ENCODE peak calls at places on chromosome 17, in five cellular contexts. One of them, this sample, is unnamed.

GRCh38 chr17:59814685-59815084 is 78.1 kb downstream of the TUBD1 start:
- DNase-seq in endothelial cell of umbilical vein: no peak
- DNase-seq in A549: no peak
- DNase-seq in K562: no peak
- DNase-seq in GM12878: no peak
- DNase-seq in this sample: no peak

GRCh38 chr17:42818379-42818778 is 5.7 kb downstream of the BECN1 start:
- DNase-seq in endothelial cell of umbilical vein: no peak
- DNase-seq in A549: no peak
- DNase-seq in K562: no peak
- DNase-seq in GM12878: no peak
- DNase-seq in this sample: no peak

GRCh38 chr17:55264273-55264639 is 504 bp upstream of the HLF start:
- DNase-seq in endothelial cell of umbilical vein: no peak
- DNase-seq in A549: no peak
- DNase-seq in K562: no peak
- DNase-seq in GM12878: no peak
- DNase-seq in this sample: no peak

GRCh38 chr17:82851381-82851780 is 11.6 kb upstream of the ZNF750 start:
- DNase-seq in endothelial cell of umbilical vein: no peak
- DNase-seq in A549: no peak
- DNase-seq in K562: no peak
- DNase-seq in GM12878: no peak
- DNase-seq in this sample: no peak

GRCh38 chr17:6064855-6065254 is 5.3 kb upstream of the WSCD1 start:
- DNase-seq in endothelial cell of umbilical vein: no peak
- DNase-seq in A549: no peak
- DNase-seq in K562: no peak
- DNase-seq in GM12878: no peak
- DNase-seq in this sample: no peak

GRCh38 chr17:45409659-45410076 is 23.0 kb downstream of the ARHGAP27 start:
- DNase-seq in endothelial cell of umbilical vein: no peak
- DNase-seq in A549: no peak
- DNase-seq in K562: no peak
- DNase-seq in GM12878: no peak
- DNase-seq in this sample: no peak

GRCh38 chr17:50593321-50593720 is 32.8 kb downstream of the CACNA1G start:
- DNase-seq in endothelial cell of umbilical vein: no peak
- DNase-seq in A549: no peak
- DNase-seq in K562: no peak
- DNase-seq in GM12878: no peak
- DNase-seq in this sample: no peak

GRCh38 chr17:71765437-71765836 is 355.4 kb upstream of the SOX9 start:
- DNase-seq in endothelial cell of umbilical vein: no peak
- DNase-seq in A549: no peak
- DNase-seq in K562: no peak
- DNase-seq in GM12878: no peak
- DNase-seq in this sample: no peak

GRCh38 chr17:64687376-64687775 is 25.3 kb upstream of the SMURF2 start:
- DNase-seq in endothelial cell of umbilical vein: no peak
- DNase-seq in A549: no peak
- DNase-seq in K562: no peak
- DNase-seq in GM12878: no peak
- DNase-seq in this sample: no peak

GRCh38 chr17:58593121-58593520 is 78.7 kb upstream of the MTMR4 start:
- DNase-seq in endothelial cell of umbilical vein: no peak
- DNase-seq in A549: no peak
- DNase-seq in K562: no peak
- DNase-seq in GM12878: no peak
- DNase-seq in this sample: no peak

GRCh38 chr17:30454635-30455034 is 22.6 kb upstream of the GOSR1 start:
- DNase-seq in endothelial cell of umbilical vein: no peak
- DNase-seq in A549: no peak
- DNase-seq in K562: no peak
- DNase-seq in GM12878: no peak
- DNase-seq in this sample: peak

GRCh38 chr17:63390090-63390489 is 56.0 kb downstream of the CYB561 start:
- DNase-seq in endothelial cell of umbilical vein: no peak
- DNase-seq in A549: no peak
- DNase-seq in K562: no peak
- DNase-seq in GM12878: no peak
- DNase-seq in this sample: no peak

GRCh38 chr17:66450008-66450856 is 147.8 kb downstream of the PRKCA start:
- DNase-seq in endothelial cell of umbilical vein: no peak
- DNase-seq in A549: no peak
- DNase-seq in K562: no peak
- DNase-seq in GM12878: no peak
- DNase-seq in this sample: no peak

GRCh38 chr17:14125518-14126125 is 56.3 kb downstream of the COX10 start:
- DNase-seq in endothelial cell of umbilical vein: no peak
- DNase-seq in A549: no peak
- DNase-seq in K562: no peak
- DNase-seq in GM12878: no peak
- DNase-seq in this sample: no peak

GRCh38 chr17:73062726-73063125 is 29.8 kb downstream of the SLC39A11 start:
- DNase-seq in endothelial cell of umbilical vein: no peak
- DNase-seq in A549: no peak
- DNase-seq in K562: no peak
- DNase-seq in GM12878: no peak
- DNase-seq in this sample: no peak

GRCh38 chr17:9115446-9116265 is 94.3 kb downstream of the NTN1 start:
- DNase-seq in endothelial cell of umbilical vein: peak
- DNase-seq in A549: peak
- DNase-seq in K562: no peak
- DNase-seq in GM12878: no peak
- DNase-seq in this sample: peak
- TF ChIP-seq CTCF in endothelial cell of umbilical vein: no peak
- TF ChIP-seq CTCF in A549: peak
- TF ChIP-seq CTCF in K562: no peak
- TF ChIP-seq CTCF in GM12878: peak
- TF ChIP-seq CTCF in this sample: no peak

GRCh38 chr17:2542456-2542855 is 30.8 kb upstream of the METTL16 start:
- DNase-seq in endothelial cell of umbilical vein: no peak
- DNase-seq in A549: no peak
- DNase-seq in K562: no peak
- DNase-seq in GM12878: peak
- DNase-seq in this sample: no peak

GRCh38 chr17:2549392-2550211 is 37.9 kb upstream of the METTL16 start:
- DNase-seq in endothelial cell of umbilical vein: no peak
- DNase-seq in A549: no peak
- DNase-seq in K562: no peak
- DNase-seq in GM12878: no peak
- DNase-seq in this sample: no peak

GRCh38 chr17:2545393-2545792 is 33.7 kb upstream of the METTL16 start:
- DNase-seq in endothelial cell of umbilical vein: no peak
- DNase-seq in A549: no peak
- DNase-seq in K562: no peak
- DNase-seq in GM12878: no peak
- DNase-seq in this sample: no peak

GRCh38 chr17:2551493-2551892 is 39.8 kb upstream of the METTL16 start:
- DNase-seq in endothelial cell of umbilical vein: no peak
- DNase-seq in A549: no peak
- DNase-seq in K562: no peak
- DNase-seq in GM12878: no peak
- DNase-seq in this sample: no peak

DNA sequence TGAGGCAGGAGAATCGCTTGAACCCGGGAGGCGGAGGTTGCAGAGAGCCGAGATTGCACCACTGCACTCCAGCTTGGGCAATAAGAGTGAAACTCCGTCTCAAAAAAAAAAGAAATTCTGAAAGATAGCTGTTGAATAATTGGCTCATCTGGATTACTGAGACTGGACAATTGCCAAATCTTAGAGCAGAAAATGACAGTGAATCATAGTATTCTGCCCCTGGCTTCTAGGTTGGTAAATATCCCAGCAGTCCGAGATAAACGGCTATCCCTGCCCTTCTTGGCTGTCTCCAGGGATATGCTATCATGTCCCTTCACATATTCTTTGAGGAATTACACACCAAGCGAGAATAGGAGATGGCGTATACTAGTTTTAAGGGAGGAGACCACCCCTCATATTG is 35.5 kb upstream of the METTL16 start:
- DNase-seq in endothelial cell of umbilical vein: no peak
- DNase-seq in A549: peak
- DNase-seq in K562: no peak
- DNase-seq in GM12878: no peak
- DNase-seq in this sample: no peak
- TF ChIP-seq MYC in endothelial cell of umbilical vein: no peak
- TF ChIP-seq MYC in A549: no peak
- TF ChIP-seq MYC in K562: no peak
- TF ChIP-seq MYC in GM12878: no peak
- TF ChIP-seq MYC in this sample: no peak

DNA sequence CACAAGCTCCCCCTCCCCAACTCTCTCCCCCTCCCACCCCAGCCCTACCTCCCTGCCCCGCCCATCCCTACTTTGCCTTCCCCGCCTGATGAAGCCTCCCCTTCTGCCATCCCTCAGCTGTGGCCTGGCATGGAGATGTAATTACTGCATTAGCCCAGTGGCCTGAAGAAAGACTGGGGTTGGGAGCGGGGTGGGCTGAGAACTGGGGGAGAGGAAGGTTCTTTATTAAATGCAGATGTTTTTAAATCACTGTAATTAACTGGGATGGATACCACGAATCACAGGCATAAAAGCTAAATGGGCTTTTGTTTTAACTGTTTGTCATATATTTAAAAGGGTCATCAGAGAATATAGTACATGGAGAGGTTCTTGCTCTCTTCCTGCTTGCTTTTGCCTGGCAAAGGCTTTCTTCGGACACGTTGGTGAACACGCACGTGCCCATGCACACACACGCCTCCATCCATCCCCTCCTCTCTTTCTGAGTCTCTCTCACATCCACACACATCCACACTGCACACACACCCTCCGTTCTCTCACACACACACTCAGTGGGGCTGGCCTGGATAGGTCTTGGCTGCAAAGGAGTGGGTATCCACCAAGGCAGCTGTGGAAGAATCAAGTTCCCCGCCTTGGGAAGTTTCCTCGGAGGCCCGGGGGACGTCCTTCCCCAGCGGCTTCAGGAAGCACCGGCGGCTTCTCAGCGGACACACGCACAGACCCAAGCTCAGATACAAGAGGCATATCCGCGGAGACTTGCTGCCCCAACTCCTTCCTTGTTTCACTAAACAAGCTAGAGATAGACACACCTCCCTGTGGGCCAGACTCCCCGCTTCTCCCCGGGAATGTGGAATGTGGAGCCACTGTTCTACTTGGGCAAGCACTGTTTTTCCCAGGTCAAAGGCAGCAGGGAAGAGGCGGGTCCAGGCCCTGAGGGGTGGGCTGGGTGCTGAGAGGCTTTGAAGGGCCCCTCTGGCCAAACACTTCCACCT is 27.4 kb upstream of the TNRC6C start:
- DNase-seq in endothelial cell of umbilical vein: no peak
- DNase-seq in A549: no peak
- DNase-seq in K562: no peak
- DNase-seq in GM12878: no peak
- DNase-seq in this sample: no peak
- TF ChIP-seq MAX in endothelial cell of umbilical vein: no peak
- TF ChIP-seq MAX in A549: no peak
- TF ChIP-seq MAX in K562: no peak
- TF ChIP-seq MAX in GM12878: no peak
- TF ChIP-seq MAX in this sample: no peak

DNA sequence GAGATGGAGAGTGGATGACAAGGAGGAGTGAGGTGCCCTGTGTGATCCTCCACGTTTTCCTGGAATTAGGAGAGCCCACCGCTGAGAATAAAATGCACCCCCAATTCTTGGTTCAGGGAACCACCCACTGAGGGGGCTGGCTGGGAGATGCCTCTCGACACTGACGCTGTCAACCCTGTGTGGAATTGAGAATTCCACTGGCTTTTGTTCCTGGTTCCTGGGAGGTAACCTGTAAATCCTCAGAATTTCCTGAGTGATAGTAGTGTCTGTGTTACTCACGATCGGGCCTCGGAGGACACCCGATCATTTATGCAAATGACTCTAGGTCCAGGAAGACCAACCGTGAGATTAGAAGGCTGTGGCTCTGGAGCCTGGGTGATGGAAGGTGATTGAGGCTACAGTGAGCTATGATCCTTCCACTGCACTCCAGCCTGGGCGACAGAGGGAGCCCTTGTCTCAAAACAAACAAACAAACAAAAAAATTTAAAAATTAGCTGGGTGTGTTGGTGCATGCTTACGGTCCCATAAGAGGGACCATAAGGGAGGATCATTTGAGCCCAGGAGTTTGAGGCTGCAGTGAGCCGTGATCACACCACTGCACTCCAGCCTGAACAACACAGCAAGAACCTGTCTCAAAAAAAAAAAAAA is 11.7 kb upstream of the PRPSAP1 start:
- DNase-seq in endothelial cell of umbilical vein: no peak
- DNase-seq in A549: no peak
- DNase-seq in K562: no peak
- DNase-seq in GM12878: no peak
- DNase-seq in this sample: no peak
- TF ChIP-seq CTCF in endothelial cell of umbilical vein: peak
- TF ChIP-seq CTCF in A549: peak
- TF ChIP-seq CTCF in K562: peak
- TF ChIP-seq CTCF in GM12878: peak
- TF ChIP-seq CTCF in this sample: no peak

DNA sequence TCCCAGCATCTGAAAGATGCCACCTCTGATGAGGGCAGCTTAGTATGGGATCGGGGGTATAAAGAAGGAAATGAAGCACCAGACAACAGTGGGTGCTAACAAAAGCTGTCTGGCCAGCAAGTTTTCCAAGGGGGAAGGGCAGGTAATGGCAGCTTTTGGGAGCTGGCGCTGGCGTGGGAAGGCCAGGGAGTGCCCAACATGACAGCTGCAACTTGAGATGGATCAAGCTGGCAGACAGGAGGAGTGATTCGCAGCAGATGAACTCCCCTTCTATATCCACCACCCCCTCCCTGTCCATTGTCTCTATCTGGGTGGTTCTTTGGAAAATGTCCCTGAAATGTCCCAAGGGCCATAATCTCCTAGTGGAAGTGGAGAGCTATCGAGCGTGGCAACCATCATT is 4.7 kb upstream of the INPP5K start:
- DNase-seq in endothelial cell of umbilical vein: no peak
- DNase-seq in A549: no peak
- DNase-seq in K562: no peak
- DNase-seq in GM12878: no peak
- DNase-seq in this sample: no peak
- TF ChIP-seq MYC in endothelial cell of umbilical vein: no peak
- TF ChIP-seq MYC in A549: no peak
- TF ChIP-seq MYC in K562: no peak
- TF ChIP-seq MYC in GM12878: no peak
- TF ChIP-seq MYC in this sample: no peak